ENCODE peak calls at places on chromosomes 3 and 15, in seven cellular contexts. One of them, this sample, is unnamed.

GRCh38 chr3:12180218-12180617 is 21.5 kb upstream of the TIMP4 start:
- DNase-seq in HT1080: peak
- DNase-seq in natural killer cell: no peak
- DNase-seq in A549: no peak
- DNase-seq in M059J: peak
- DNase-seq in DMS153: no peak
- DNase-seq in fibroblast of lung: peak
- DNase-seq in this sample: peak

GRCh38 chr15:47769166-47769565 is 51.9 kb downstream of the SEMA6D start:
- DNase-seq in DMS153: no peak
- DNase-seq in fibroblast of lung: no peak
- DNase-seq in M059J: no peak
- DNase-seq in natural killer cell: no peak
- DNase-seq in A549: no peak
- DNase-seq in HT1080: no peak
- DNase-seq in this sample: no peak

GRCh38 chr15:82174471-82174870 is 88.1 kb downstream of the EFL1 start:
- DNase-seq in A549: no peak
- DNase-seq in fibroblast of lung: peak
- DNase-seq in natural killer cell: no peak
- DNase-seq in HT1080: no peak
- DNase-seq in M059J: peak
- DNase-seq in DMS153: no peak
- DNase-seq in this sample: no peak

GRCh38 chr15:92617197-92618037 is 38.2 kb downstream of the FAM174B start:
- DNase-seq in HT1080: peak
- DNase-seq in M059J: peak
- DNase-seq in fibroblast of lung: peak
- DNase-seq in A549: peak
- DNase-seq in DMS153: peak
- DNase-seq in natural killer cell: no peak
- DNase-seq in this sample: peak

GRCh38 chr3:194976049-194976451 is 290.4 kb downstream of the FAM43A start:
- DNase-seq in DMS153: no peak
- DNase-seq in fibroblast of lung: no peak
- DNase-seq in M059J: no peak
- DNase-seq in HT1080: no peak
- DNase-seq in natural killer cell: no peak
- DNase-seq in A549: no peak
- DNase-seq in this sample: no peak

GRCh38 chr3:16441306-16441898 is 72.1 kb downstream of the RFTN1 start:
- DNase-seq in HT1080: no peak
- DNase-seq in A549: no peak
- DNase-seq in DMS153: peak
- DNase-seq in M059J: peak
- DNase-seq in fibroblast of lung: peak
- DNase-seq in natural killer cell: no peak
- DNase-seq in this sample: peak

GRCh38 chr15:71338251-71338650 is 223.0 kb downstream of the THSD4 start:
- DNase-seq in M059J: no peak
- DNase-seq in HT1080: no peak
- DNase-seq in natural killer cell: no peak
- DNase-seq in DMS153: no peak
- DNase-seq in A549: no peak
- DNase-seq in fibroblast of lung: peak
- DNase-seq in this sample: no peak

GRCh38 chr3:100875239-100875638 is 118.0 kb downstream of the ABI3BP start:
- DNase-seq in fibroblast of lung: peak
- DNase-seq in natural killer cell: no peak
- DNase-seq in M059J: peak
- DNase-seq in A549: no peak
- DNase-seq in DMS153: peak
- DNase-seq in HT1080: peak
- DNase-seq in this sample: peak

GRCh38 chr3:120795017-120795648 is 52.6 kb downstream of the GTF2E1 start:
- DNase-seq in HT1080: peak
- DNase-seq in M059J: peak
- DNase-seq in DMS153: peak
- DNase-seq in A549: peak
- DNase-seq in fibroblast of lung: peak
- DNase-seq in natural killer cell: peak
- DNase-seq in this sample: peak

GRCh38 chr3:27590437-27591320 is 106.5 kb upstream of the SLC4A7 start:
- DNase-seq in HT1080: peak
- DNase-seq in A549: no peak
- DNase-seq in fibroblast of lung: peak
- DNase-seq in M059J: peak
- DNase-seq in natural killer cell: no peak
- DNase-seq in DMS153: no peak
- DNase-seq in this sample: no peak

GRCh38 chr3:27880969-27881892 is 159.1 kb upstream of the EOMES start:
- DNase-seq in fibroblast of lung: no peak
- DNase-seq in natural killer cell: no peak
- DNase-seq in DMS153: no peak
- DNase-seq in A549: no peak
- DNase-seq in M059J: no peak
- DNase-seq in HT1080: peak
- DNase-seq in this sample: no peak

GRCh38 chr3:183300996-183301562 is 48.0 kb downstream of the B3GNT5 start:
- DNase-seq in M059J: peak
- DNase-seq in HT1080: peak
- DNase-seq in A549: no peak
- DNase-seq in natural killer cell: no peak
- DNase-seq in DMS153: no peak
- DNase-seq in fibroblast of lung: peak
- DNase-seq in this sample: no peak

GRCh38 chr3:151818361-151818760 is 4.4 kb downstream of the AADAC start:
- DNase-seq in HT1080: no peak
- DNase-seq in DMS153: no peak
- DNase-seq in M059J: no peak
- DNase-seq in natural killer cell: no peak
- DNase-seq in fibroblast of lung: no peak
- DNase-seq in A549: no peak
- DNase-seq in this sample: no peak

GRCh38 chr15:70050970-70051369 is 46.7 kb downstream of the TLE3 start:
- DNase-seq in natural killer cell: no peak
- DNase-seq in HT1080: no peak
- DNase-seq in DMS153: no peak
- DNase-seq in fibroblast of lung: no peak
- DNase-seq in M059J: no peak
- DNase-seq in A549: no peak
- DNase-seq in this sample: no peak

GRCh38 chr15:45641374-45641778 is 6.5 kb downstream of the SQOR start:
- DNase-seq in natural killer cell: no peak
- DNase-seq in A549: peak
- DNase-seq in HT1080: peak
- DNase-seq in DMS153: no peak
- DNase-seq in fibroblast of lung: peak
- DNase-seq in M059J: peak
- DNase-seq in this sample: peak